ENCODE peak calls at places on chromosome 2, in nine cellular contexts. X is OCI-LY7, C is psoas muscle, W is lower lobe of right lung, E is WERI-Rb-1, L is GM23338, N is tibial artery, T is heart left ventricle, Q is PC-3. Z is an unnamed sample.

GRCh38 chr2:20423847-20424246 is 23.0 kb upstream of the RHOB start:
- DNase-seq in W (no peak), X (no peak), T (no peak), Q (no peak), E (peak), N (no peak), L (no peak), C (no peak), Z (no peak)

GRCh38 chr2:203340791-203341487 is 12.7 kb downstream of the ABI2 start:
- DNase-seq in W (no peak), N (no peak), T (no peak), L (peak), X (no peak), E (no peak), C (no peak), Q (peak), Z (no peak)

GRCh38 chr2:63050186-63050915 is at the start of gene OTX1:
- DNase-seq in X (peak), Q (peak), T (peak), E (peak), C (peak), W (peak), N (no peak), L (peak), Z (no peak)

GRCh38 chr2:28257182-28257581 is 135.5 kb upstream of the FOSL2 start:
- DNase-seq in Q (no peak), E (no peak), N (no peak), W (no peak), L (no peak), X (no peak), T (no peak), C (no peak), Z (no peak)

GRCh38 chr2:169900686-169901085 is 73.4 kb downstream of the UBR3 start:
- DNase-seq in N (no peak), C (no peak), X (no peak), T (no peak), Q (no peak), E (no peak), L (no peak), W (no peak), Z (no peak)

GRCh38 chr2:149169653-149170052 is 131.2 kb downstream of the LYPD6B start:
- DNase-seq in W (no peak), Q (peak), L (no peak), E (no peak), T (no peak), N (no peak), C (no peak), X (no peak), Z (no peak)

GRCh38 chr2:51379997-51380396 is 348.1 kb upstream of the NRXN1 start:
- DNase-seq in C (no peak), N (no peak), Q (no peak), X (no peak), E (no peak), W (no peak), L (no peak), T (no peak), Z (no peak)

GRCh38 chr2:149489452-149489851 is 98.1 kb downstream of the MMADHC start:
- DNase-seq in W (no peak), C (no peak), E (no peak), T (no peak), X (no peak), Q (no peak), N (no peak), L (peak), Z (no peak)

GRCh38 chr2:16589465-16589864 is 76.2 kb downstream of the CYRIA start:
- DNase-seq in T (no peak), N (no peak), X (no peak), L (no peak), Q (no peak), W (no peak), E (no peak), C (no peak), Z (no peak)

GRCh38 chr2:240622631-240623235 is 2.5 kb upstream of the GPR35 start:
- DNase-seq in N (peak), C (peak), T (peak), Q (no peak), L (no peak), X (no peak), W (peak), E (peak), Z (no peak)

GRCh38 chr2:30300456-30301221 is 69.3 kb downstream of the LBH start:
- DNase-seq in W (no peak), Q (no peak), X (no peak), T (peak), C (no peak), N (no peak), E (peak), L (peak), Z (peak)

GRCh38 chr2:12331698-12332097 is 385.0 kb upstream of the TRIB2 start:
- DNase-seq in Q (no peak), N (no peak), W (no peak), C (no peak), E (no peak), L (no peak), T (no peak), X (no peak), Z (no peak)

GRCh38 chr2:20965221-20965620 is 78.7 kb downstream of the APOB start:
- DNase-seq in W (no peak), E (no peak), N (no peak), Q (no peak), T (no peak), X (no peak), L (no peak), C (no peak), Z (no peak)

GRCh38 chr2:190574169-190574568 is 39.6 kb upstream of the NEMP2 start:
- DNase-seq in L (no peak), C (no peak), X (no peak), E (no peak), W (no peak), Q (peak), N (no peak), T (no peak), Z (no peak)

GRCh38 chr2:238133499-238134392 is 4.7 kb upstream of the KLHL30 start:
- DNase-seq in W (peak), E (no peak), N (no peak), L (no peak), X (no peak), T (peak), C (peak), Q (peak), Z (no peak)
- TF ChIP-seq CTCF in W (no peak), E (peak), N (no peak), L (no peak), X (peak), T (no peak), C (no peak), Q (no peak), Z (no peak)

GRCh38 chr2:37322368-37322767 is 2.3 kb downstream of the PRKD3 start:
- DNase-seq in Q (no peak), E (no peak), L (no peak), W (no peak), X (peak), N (no peak), C (no peak), T (no peak), Z (no peak)
- H3K4me3 ChIP-seq in Q (peak), E (peak), L (peak), W (peak), X (peak), N (peak), C (peak), T (no peak), Z (peak)

GRCh38 chr2:229343661-229344060 is 72.6 kb upstream of the PID1 start:
- DNase-seq in T (no peak), N (no peak), L (peak), E (no peak), W (no peak), X (no peak), C (no peak), Q (no peak), Z (no peak)
- H3K27ac ChIP-seq in T (no peak), N (no peak), L (no peak), E (no peak), W (no peak), X (no peak), C (no peak), Q (peak), Z (no peak)

DNA sequence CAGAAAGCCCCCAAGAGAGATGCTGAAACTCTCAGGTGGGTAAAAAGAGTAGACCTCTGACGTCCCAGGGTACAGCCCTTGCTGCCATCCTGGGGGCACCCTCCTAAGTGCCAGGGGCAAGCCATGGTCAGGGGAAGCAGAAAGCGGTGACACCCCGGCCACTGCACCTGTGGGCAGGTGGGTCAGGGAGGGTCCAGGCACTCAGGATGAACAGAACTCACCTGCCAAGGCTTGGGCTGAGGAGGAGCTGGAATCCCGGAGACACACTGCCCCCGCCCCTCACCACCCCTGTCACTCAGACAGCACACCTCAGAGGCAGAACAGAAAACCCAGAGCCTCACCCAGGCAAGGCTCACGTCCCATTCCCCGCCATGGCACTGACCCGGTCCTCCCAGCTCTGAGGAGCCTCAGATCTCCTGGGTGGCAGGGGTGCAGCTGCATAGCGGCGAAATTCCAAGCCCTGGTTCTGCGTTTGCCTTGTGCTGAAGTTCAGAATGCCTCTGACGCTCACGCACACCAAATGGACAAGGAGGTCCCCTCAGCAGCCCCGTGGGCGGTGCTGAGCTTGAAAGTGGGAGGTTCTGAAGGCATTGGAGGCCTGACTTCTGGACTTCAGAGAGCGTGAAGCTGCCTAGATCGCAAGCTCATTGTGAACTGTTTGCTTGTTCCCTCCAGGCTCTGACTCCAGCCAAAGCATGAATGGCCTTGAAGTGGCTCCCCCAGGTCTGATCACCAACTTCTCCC is 4.3 kb downstream of the GPR17 start:
- DNase-seq in N (no peak), E (no peak), L (no peak), C (peak), Q (no peak), W (peak), X (no peak), T (peak), Z (no peak)
- TF ChIP-seq CTCF in N (no peak), E (no peak), L (no peak), C (no peak), Q (peak), W (peak), X (peak), T (no peak), Z (no peak)

DNA sequence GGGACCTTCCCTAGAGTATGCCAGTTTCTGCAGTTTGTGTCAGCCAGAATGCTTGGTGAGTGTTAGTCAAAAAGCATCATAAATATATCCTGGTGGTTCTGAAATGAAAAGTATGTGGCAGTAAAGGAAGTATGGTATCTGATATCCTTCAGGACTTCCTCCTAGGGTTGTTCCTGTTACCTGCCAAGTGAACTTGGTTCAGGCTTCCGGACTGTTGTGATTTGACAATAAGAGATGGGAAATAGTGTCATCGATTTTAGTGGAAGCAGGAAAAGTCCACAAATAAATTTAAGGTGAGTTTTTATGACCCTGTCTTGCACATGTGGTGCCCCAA is 2.0 kb downstream of the TANC1 start:
- DNase-seq in Q (peak), L (no peak), E (no peak), X (no peak), W (no peak), N (no peak), C (no peak), T (no peak), Z (no peak)
- H3K4me3 ChIP-seq in Q (peak), L (peak), E (no peak), X (no peak), W (peak), N (peak), C (peak), T (peak), Z (peak)

DNA sequence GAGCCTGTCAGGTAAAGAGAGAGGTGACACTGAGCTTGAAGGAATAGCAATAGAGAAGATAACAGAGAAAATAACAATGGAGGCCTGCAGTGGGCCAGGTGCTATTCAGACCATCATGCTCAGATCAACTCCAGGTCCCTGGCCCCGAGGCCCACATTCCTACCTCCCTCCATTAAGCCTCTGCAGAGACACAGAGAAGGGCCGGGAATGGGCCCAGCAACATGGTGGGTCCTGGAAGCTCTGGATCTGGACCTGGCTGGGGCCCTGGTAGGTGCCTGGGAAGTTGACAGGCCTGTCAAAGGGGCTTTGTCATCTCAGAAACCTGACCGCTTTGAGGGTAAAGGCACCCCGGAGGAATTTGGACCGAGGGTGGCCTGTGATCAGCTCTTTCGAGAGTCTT is 159.7 kb upstream of the GLI2 start:
- DNase-seq in W (peak), Q (no peak), T (no peak), C (peak), X (no peak), E (no peak), N (no peak), L (no peak), Z (no peak)
- H3K27ac ChIP-seq in W (no peak), Q (no peak), T (no peak), C (no peak), X (no peak), E (no peak), N (no peak), L (no peak), Z (no peak)

GRCh38 chr2:210363261-210363660 is 48.3 kb upstream of the MYL1 start:
- DNase-seq in L (peak), N (no peak), T (no peak), Q (peak), W (no peak), X (peak), C (no peak), E (no peak), Z (no peak)
- TF ChIP-seq CTCF in L (peak), N (no peak), T (peak), Q (peak), W (no peak), X (peak), C (peak), E (no peak), Z (peak)

GRCh38 chr2:47767497-47767844 is 15.5 kb upstream of the MSH6 start:
- DNase-seq in N (no peak), E (no peak), Q (no peak), T (no peak), C (no peak), W (no peak), L (no peak), X (no peak), Z (no peak)
- H3K4me3 ChIP-seq in N (no peak), E (no peak), Q (peak), T (no peak), C (peak), W (no peak), L (no peak), X (no peak), Z (no peak)

GRCh38 chr2:42045956-42046748 is 1.7 kb upstream of the PKDCC start:
- DNase-seq in E (peak), L (no peak), C (no peak), W (no peak), X (no peak), Q (no peak), T (no peak), N (no peak), Z (no peak)
- H3K27ac ChIP-seq in E (peak), L (no peak), C (peak), W (peak), X (no peak), Q (no peak), T (peak), N (peak), Z (no peak)